ENCODE peak calls at places on chromosomes 16 and 17, in six cellular contexts. F is colonic mucosa, O is HCT116, L is mucosa of descending colon, S is fibroblast of mammary gland, V is RWPE2. Y is an unnamed sample.

GRCh38 chr16:82439678-82440293 is 187.0 kb upstream of the CDH13 start:
- DNase-seq in F (no peak), O (peak; percentile 12), L (no peak), S (no peak), V (no peak), Y (no peak)

GRCh38 chr16:87956771-87957279 is 5.6 kb downstream of the BANP start:
- DNase-seq in F (no peak), O (no peak), L (no peak), S (peak; percentile 87), V (no peak), Y (no peak)

GRCh38 chr16:49095539-49095938 is 186.1 kb downstream of the CBLN1 start:
- DNase-seq in F (no peak), O (no peak), L (no peak), S (no peak), V (no peak), Y (no peak)

GRCh38 chr16:87212026-87212425 is 105.2 kb downstream of the C16orf95 start:
- DNase-seq in F (no peak), O (no peak), L (no peak), S (peak; percentile 85), V (no peak), Y (no peak)

GRCh38 chr17:35612924-35613521 is 25.9 kb downstream of the AP2B1 start:
- DNase-seq in F (peak; percentile 28), O (peak; percentile 12), L (peak; percentile 31), S (peak; percentile 59), V (no peak), Y (no peak)

GRCh38 chr17:10699861-10700260 is 2.5 kb downstream of the ADPRM start:
- DNase-seq in F (no peak), O (no peak), L (no peak), S (no peak), V (no peak), Y (no peak)

GRCh38 chr17:48998557-48999440 is 1.6 kb downstream of the IGF2BP1 start:
- DNase-seq in F (no peak), O (no peak), L (no peak), S (no peak), V (no peak), Y (no peak)

GRCh38 chr17:74408262-74408661 is 23.6 kb upstream of the GPRC5C start:
- DNase-seq in F (no peak), O (no peak), L (no peak), S (peak; percentile 77), V (no peak), Y (no peak)

GRCh38 chr16:5622234-5622884 is 524.8 kb upstream of the EEF2KMT start:
- DNase-seq in F (no peak), O (no peak), L (no peak), S (no peak), V (no peak), Y (no peak)

GRCh38 chr17:70569131-70569530 is 399.8 kb downstream of the KCNJ2 start:
- DNase-seq in F (no peak), O (no peak), L (no peak), S (no peak), V (no peak), Y (no peak)

GRCh38 chr16:1330260-1330914 is 3.1 kb upstream of the BAIAP3 start:
- DNase-seq in F (no peak), O (no peak), L (no peak), S (no peak), V (no peak), Y (no peak)

GRCh38 chr16:27718767-27719445 is 169.0 kb downstream of the KATNIP start:
- DNase-seq in F (no peak), O (peak; percentile 40), L (no peak), S (no peak), V (no peak), Y (no peak)

GRCh38 chr17:60095830-60096229 is 17.1 kb upstream of the HEATR6 start:
- DNase-seq in F (no peak), O (no peak), L (no peak), S (no peak), V (no peak), Y (no peak)

GRCh38 chr17:57051886-57052342 is 33.1 kb upstream of the AKAP1 start:
- DNase-seq in F (no peak), O (no peak), L (no peak), S (no peak), V (no peak), Y (no peak)

GRCh38 chr16:83433201-83433600 is 374.6 kb upstream of the HSBP1 start:
- DNase-seq in F (no peak), O (no peak), L (no peak), S (no peak), V (no peak), Y (no peak)

GRCh38 chr16:59611556-59611955 is 877.4 kb upstream of the GOT2 start:
- DNase-seq in F (no peak), O (no peak), L (no peak), S (peak; percentile 20), V (no peak), Y (no peak)

GRCh38 chr16:67628216-67628615 is 16.7 kb upstream of the CARMIL2 start:
- DNase-seq in F (no peak), O (no peak), L (no peak), S (no peak), V (no peak), Y (no peak)

GRCh38 chr16:58378401-58378800 is 13.9 kb upstream of the GINS3 start:
- DNase-seq in F (no peak), O (no peak), L (no peak), S (peak; percentile 18), V (no peak), Y (no peak)

GRCh38 chr16:3182608-3183444 is 5.2 kb upstream of the OR1F1 start:
- DNase-seq in F (peak; percentile 59), O (no peak), L (no peak), S (peak; percentile 75), V (no peak), Y (no peak)
- TF ChIP-seq CTCF in F (peak; percentile 26), O (no peak), L (no peak), S (no peak), V (peak; percentile 14), Y (peak; percentile 71)

DNA sequence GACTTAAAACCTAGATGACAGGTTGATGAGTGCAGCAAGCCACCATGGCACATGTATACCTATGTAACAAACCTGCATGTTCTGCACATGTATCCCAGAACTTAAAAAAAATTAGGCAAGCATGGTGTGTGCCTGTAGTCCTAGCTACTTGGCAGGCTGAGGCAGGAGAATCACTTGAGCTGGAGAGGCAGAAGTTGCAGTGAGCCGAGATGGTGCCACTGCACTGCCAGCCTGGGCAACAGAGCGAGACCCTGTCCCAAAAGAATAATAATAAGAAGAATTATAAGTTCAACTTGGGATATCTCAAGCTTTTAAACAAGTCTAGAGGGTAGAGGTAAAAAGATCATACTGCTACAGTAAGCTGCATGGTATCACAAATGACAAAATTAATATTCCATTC is 9.8 kb downstream of the CDC6 start:
- DNase-seq in F (no peak), O (no peak), L (no peak), S (no peak), V (no peak), Y (no peak)
- H3K4me3 ChIP-seq in F (no peak overlapping the region), O (no peak overlapping the region), L (no peak overlapping the region), S (no peak overlapping the region), V (no peak overlapping the region), Y (no peak overlapping the region)

GRCh38 chr16:84979516-84979915 is 31.8 kb downstream of the ZDHHC7 start:
- DNase-seq in F (no peak), O (no peak), L (no peak), S (peak; percentile 48), V (no peak), Y (no peak)

GRCh38 chr16:84985079-84986065 is 26.0 kb downstream of the ZDHHC7 start:
- DNase-seq in F (no peak), O (no peak), L (no peak), S (peak; percentile 94), V (no peak), Y (no peak)

GRCh38 chr16:84983308-84983707 is 28.0 kb downstream of the ZDHHC7 start:
- DNase-seq in F (no peak), O (no peak), L (no peak), S (no peak), V (no peak), Y (no peak)

GRCh38 chr16:84986102-84986501 is 25.2 kb downstream of the ZDHHC7 start:
- DNase-seq in F (no peak), O (no peak), L (no peak), S (no peak), V (no peak), Y (no peak)

GRCh38 chr16:84982434-84982833 is 28.9 kb downstream of the ZDHHC7 start:
- DNase-seq in F (peak; percentile 71), O (no peak), L (peak; percentile 76), S (no peak), V (no peak), Y (no peak)
- TF ChIP-seq CTCF in F (peak; percentile 35), O (no peak), L (no peak), S (no peak), V (no peak), Y (no peak)

GRCh38 chr17:72588561-72588960 is 467.7 kb downstream of the SOX9 start:
- DNase-seq in F (peak; percentile 27), O (no peak), L (no peak), S (no peak), V (peak; percentile 6), Y (no peak)
- H3K4me3 ChIP-seq in F (peak overlapping the region; percentile 70), O (peak overlapping the region; percentile 55), L (no peak overlapping the region), S (no peak overlapping the region), V (peak overlapping the region; percentile 94), Y (no peak overlapping the region)

GRCh38 chr16:22815863-22816262 is 1.9 kb downstream of the HS3ST2 start:
- DNase-seq in F (no peak), O (no peak), L (no peak), S (no peak), V (no peak), Y (no peak)

GRCh38 chr16:22813223-22813945 is 578 bp upstream of the HS3ST2 start:
- DNase-seq in F (peak; percentile 39), O (no peak), L (peak; percentile 63), S (peak; percentile 43), V (peak; percentile 85), Y (no peak)

GRCh38 chr16:22816475-22816874 is 2.5 kb downstream of the HS3ST2 start:
- DNase-seq in F (no peak), O (no peak), L (no peak), S (peak; percentile 9), V (peak; percentile 77), Y (no peak)

GRCh38 chr16:22814330-22815105 is 556 bp downstream of the HS3ST2 start:
- DNase-seq in F (no peak), O (no peak), L (no peak), S (no peak), V (no peak), Y (no peak)

GRCh38 chr16:22813946-22814325 is at the start of gene HS3ST2:
- DNase-seq in F (peak; percentile 22), O (no peak), L (peak; percentile 45), S (peak; percentile 26), V (no peak), Y (no peak)
- TF ChIP-seq CTCF in F (no peak), O (no peak), L (no peak), S (no peak), V (no peak), Y (peak; percentile 72)

GRCh38 chr16:85283305-85284050 is 171.2 kb upstream of the CIBAR2 start:
- DNase-seq in F (no peak), O (no peak), L (no peak), S (no peak), V (no peak), Y (no peak)
- H3K4me3 ChIP-seq in F (no peak overlapping the region), O (no peak overlapping the region), L (no peak overlapping the region), S (no peak overlapping the region), V (no peak overlapping the region), Y (no peak overlapping the region)

Y was measured in LNCaP clone FGC.